ENCODE peak calls at places on chromosomes 7 and 10, in nine cellular contexts. V is HepG2, H is Peyer's patch, E is BJ, X is NB4, T is AG04449, S is WERI-Rb-1, I is cardiac muscle cell, Y is neural progenitor cell. W is an unnamed sample.

GRCh38 chr10:89114846-89115625 is 92.1 kb downstream of the CH25H start:
- DNase-seq in Y (no peak), I (peak; percentile 16), V (no peak), X (no peak), T (no peak), H (no peak), S (no peak), E (no peak), W (no peak)

GRCh38 chr7:106775552-106775936 is 89.5 kb upstream of the PIK3CG start:
- DNase-seq in I (peak; percentile 74), S (no peak), X (peak; percentile 24), V (no peak), T (no peak), H (no peak), E (peak; percentile 59), Y (no peak), W (no peak)

GRCh38 chr7:123026251-123026650 is 30.8 kb upstream of the TAS2R16 start:
- DNase-seq in H (no peak), X (no peak), I (no peak), V (no peak), T (no peak), S (no peak), E (no peak), Y (no peak), W (no peak)

GRCh38 chr7:46230298-46231295 is 309.5 kb upstream of the IGFBP3 start:
- DNase-seq in S (no peak), Y (no peak), I (peak; percentile 12), E (no peak), X (no peak), T (peak; percentile 45), H (no peak), V (no peak), W (no peak)

GRCh38 chr7:92836489-92837213 is at the start of gene CDK6:
- DNase-seq in T (no peak), E (no peak), S (peak; percentile 58), H (peak; percentile 73), Y (peak; percentile 72), I (peak; percentile 70), X (peak; percentile 64), V (peak; percentile 55), W (peak; percentile 73)

GRCh38 chr10:128150045-128150493 is 23.8 kb upstream of the MKI67 start:
- DNase-seq in V (no peak), X (peak; percentile 81), T (no peak), I (peak; percentile 73), H (peak; percentile 86), E (no peak), Y (peak; percentile 93), S (peak; percentile 87), W (no peak)

GRCh38 chr10:10727812-10728211 is 289.9 kb upstream of the CELF2 start:
- DNase-seq in H (no peak), I (no peak), X (no peak), S (no peak), V (no peak), Y (no peak), T (no peak), E (no peak), W (no peak)

GRCh38 chr10:19945275-19945674 is 129.0 kb downstream of the PLXDC2 start:
- DNase-seq in Y (no peak), E (no peak), V (no peak), H (no peak), T (no peak), S (no peak), X (no peak), I (peak; percentile 34), W (peak; percentile 37)

GRCh38 chr7:131769241-131769640 is 212.8 kb upstream of the PODXL start:
- DNase-seq in I (no peak), T (no peak), S (no peak), H (no peak), E (no peak), V (no peak), Y (no peak), X (peak; percentile 55), W (no peak)

GRCh38 chr10:80411267-80411668 is 2.9 kb downstream of the PRXL2A start:
- DNase-seq in I (no peak), H (no peak), V (peak; percentile 72), Y (no peak), S (peak; percentile 74), X (no peak), E (no peak), T (no peak), W (peak; percentile 60)

GRCh38 chr10:127740596-127740995 is 3.6 kb downstream of the FOXI2 start:
- DNase-seq in X (no peak), H (no peak), E (no peak), Y (no peak), V (no peak), S (no peak), I (no peak), T (no peak), W (no peak)

GRCh38 chr10:86594535-86594934 is 59.8 kb upstream of the OPN4 start:
- DNase-seq in X (peak; percentile 37), I (peak; percentile 67), S (no peak), V (no peak), T (no peak), H (no peak), Y (no peak), E (peak; percentile 87), W (no peak)

GRCh38 chr10:6522230-6522629 is 57.8 kb downstream of the PRKCQ start:
- DNase-seq in T (no peak), V (no peak), S (no peak), X (no peak), Y (no peak), H (no peak), E (no peak), I (no peak), W (no peak)

GRCh38 chr7:90309872-90310271 is 11.2 kb downstream of the FAM237B start:
- DNase-seq in E (no peak), Y (no peak), V (no peak), T (no peak), I (no peak), S (no peak), H (no peak), X (no peak), W (no peak)
- TF ChIP-seq CTCF in E (no peak), Y (no peak), V (no peak), T (no peak), I (no peak), S (no peak), H (no peak), X (no peak), W (no peak)

GRCh38 chr7:151736403-151736909 is 140.5 kb downstream of the PRKAG2 start:
- DNase-seq in X (no peak), Y (peak; percentile 65), V (peak; percentile 16), I (peak; percentile 92), S (peak; percentile 53), E (peak; percentile 85), T (peak; percentile 87), H (no peak), W (peak; percentile 65)
- TF ChIP-seq CTCF in X (no peak), Y (no peak), V (no peak), I (no peak), S (peak; percentile 32), E (no peak), T (peak; percentile 54), H (peak; percentile 18), W (peak; percentile 8)

GRCh38 chr7:158494643-158495042 is 93.0 kb downstream of the PTPRN2 start:
- DNase-seq in H (no peak), Y (no peak), S (no peak), T (no peak), X (no peak), V (no peak), I (no peak), E (no peak), W (no peak)

GRCh38 chr7:158497627-158498026 is 90.0 kb downstream of the PTPRN2 start:
- DNase-seq in V (no peak), S (peak; percentile 52), T (no peak), I (no peak), X (no peak), Y (no peak), E (no peak), H (no peak), W (no peak)

GRCh38 chr7:158495780-158496179 is 91.8 kb downstream of the PTPRN2 start:
- DNase-seq in H (peak; percentile 49), T (no peak), Y (peak; percentile 80), E (no peak), X (peak; percentile 82), S (peak; percentile 56), V (peak; percentile 14), I (peak; percentile 11), W (no peak)

GRCh38 chr7:158494162-158494586 is 93.4 kb downstream of the PTPRN2 start:
- DNase-seq in T (no peak), S (no peak), X (peak; percentile 73), I (no peak), E (no peak), Y (peak; percentile 50), H (no peak), V (no peak), W (no peak)

GRCh38 chr7:158495256-158495655 is 92.4 kb downstream of the PTPRN2 start:
- DNase-seq in Y (peak; percentile 39), X (no peak), E (no peak), S (no peak), T (no peak), I (no peak), V (no peak), H (peak; percentile 41), W (no peak)
- TF ChIP-seq CTCF in Y (peak; percentile 9), X (peak; percentile 32), E (no peak), S (no peak), T (no peak), I (no peak), V (no peak), H (no peak), W (no peak)

GRCh38 chr10:121927841-121928527 is at the start of gene ATE1:
- DNase-seq in V (peak; percentile 88), I (peak; percentile 96), X (peak; percentile 96), T (peak; percentile 36), H (peak; percentile 93), S (peak; percentile 95), E (peak; percentile 54), Y (peak; percentile 97), W (peak; percentile 89)
- TF ChIP-seq CTCF in V (peak; percentile 51), I (no peak), X (no peak), T (peak; percentile 28), H (no peak), S (no peak), E (peak; percentile 24), Y (no peak), W (peak; percentile 10)

GRCh38 chr7:2760098-2760889 is 72.3 kb downstream of the AMZ1 start:
- DNase-seq in T (no peak), I (peak; percentile 57), E (no peak), X (peak; percentile 87), H (peak; percentile 93), Y (peak; percentile 74), S (peak; percentile 82), V (peak; percentile 46), W (peak; percentile 88)
- TF ChIP-seq CTCF in T (peak; percentile 56), I (peak; percentile 39), E (peak; percentile 48), X (peak; percentile 68), H (no peak), Y (peak; percentile 61), S (peak; percentile 62), V (peak; percentile 45), W (peak; percentile 32)